ENCODE peak calls at places on chromosomes 11 and 22, in four cellular contexts. One of them, this sample, is unnamed.

GRCh38 chr11:104912102-104912501 is 13.8 kb upstream of the CASP12 start:
- DNase-seq in H9: no peak
- DNase-seq in IMR-90: no peak
- DNase-seq in H1: no peak
- DNase-seq in this sample: no peak

GRCh38 chr22:31544481-31545480 is 48.4 kb downstream of the SFI1 start:
- DNase-seq in H9: no peak
- DNase-seq in IMR-90: peak; percentile 16
- DNase-seq in H1: no peak
- DNase-seq in this sample: no peak

GRCh38 chr11:119533462-119533861 is 110.5 kb upstream of the THY1 start:
- DNase-seq in H9: no peak
- DNase-seq in IMR-90: no peak
- DNase-seq in H1: no peak
- DNase-seq in this sample: no peak

GRCh38 chr11:119583585-119583984 is 145.4 kb downstream of the NECTIN1 start:
- DNase-seq in H9: no peak
- DNase-seq in IMR-90: no peak
- DNase-seq in H1: no peak
- DNase-seq in this sample: no peak

GRCh38 chr22:41589260-41589600 is 410 bp downstream of the PMM1 start:
- DNase-seq in H9: no peak
- DNase-seq in IMR-90: no peak
- DNase-seq in H1: peak; percentile 17
- DNase-seq in this sample: peak; percentile 49

GRCh38 chr11:122192634-122193245 is 76.7 kb upstream of the BLID start:
- DNase-seq in H9: no peak
- DNase-seq in IMR-90: peak; percentile 62
- DNase-seq in H1: no peak
- DNase-seq in this sample: no peak

GRCh38 chr22:25362883-25363240 is 143.4 kb downstream of the CRYBB2 start:
- DNase-seq in H9: no peak
- DNase-seq in IMR-90: no peak
- DNase-seq in H1: no peak
- DNase-seq in this sample: no peak

GRCh38 chr11:43547900-43548381 is 132.6 kb upstream of the HSD17B12 start:
- DNase-seq in H9: peak; percentile 52
- DNase-seq in IMR-90: no peak
- DNase-seq in H1: no peak
- DNase-seq in this sample: no peak

GRCh38 chr11:109644158-109644557 is 222.2 kb downstream of the C11orf87 start:
- DNase-seq in H9: no peak
- DNase-seq in IMR-90: no peak
- DNase-seq in H1: no peak
- DNase-seq in this sample: peak; percentile 7

GRCh38 chr11:117668291-117668690 is 128.7 kb downstream of the DSCAML1 start:
- DNase-seq in H9: no peak
- DNase-seq in IMR-90: no peak
- DNase-seq in H1: no peak
- DNase-seq in this sample: no peak

GRCh38 chr11:110434952-110435779 is 5.4 kb downstream of the FDX1 start:
- DNase-seq in H9: no peak
- DNase-seq in IMR-90: no peak
- DNase-seq in H1: no peak
- DNase-seq in this sample: peak; percentile 46

GRCh38 chr22:39254789-39255298 is 10.1 kb upstream of the PDGFB start:
- DNase-seq in H9: no peak
- DNase-seq in IMR-90: peak; percentile 79
- DNase-seq in H1: no peak
- DNase-seq in this sample: no peak

GRCh38 chr22:30438559-30438958 is 13.0 kb downstream of the MTFP1 start:
- DNase-seq in H9: no peak
- DNase-seq in IMR-90: no peak
- DNase-seq in H1: no peak
- DNase-seq in this sample: no peak

GRCh38 chr11:72144807-72145565 is 9.5 kb downstream of the FOLR3 start:
- DNase-seq in H9: no peak
- DNase-seq in IMR-90: peak; percentile 87
- DNase-seq in H1: no peak
- DNase-seq in this sample: no peak

GRCh38 chr22:31451709-31452571 is 37.7 kb downstream of the EIF4ENIF1 start:
- DNase-seq in H9: no peak
- DNase-seq in IMR-90: peak; percentile 59
- DNase-seq in H1: no peak
- DNase-seq in this sample: peak; percentile 60

GRCh38 chr22:27251563-27251962 is 550.0 kb downstream of the MN1 start:
- DNase-seq in H9: no peak
- DNase-seq in IMR-90: no peak
- DNase-seq in H1: no peak
- DNase-seq in this sample: no peak

GRCh38 chr11:96356837-96357236 is 13.8 kb upstream of the MAML2 start:
- DNase-seq in H9: no peak
- DNase-seq in IMR-90: no peak
- DNase-seq in H1: no peak
- DNase-seq in this sample: no peak

GRCh38 chr22:25739659-25740344 is 2.2 kb upstream of the MYO18B start:
- DNase-seq in H9: no peak
- DNase-seq in IMR-90: no peak
- DNase-seq in H1: no peak
- DNase-seq in this sample: no peak

GRCh38 chr11:2301631-2302272 is at the start of the genes C11orf21 and TSPAN32:
- DNase-seq in H9: no peak
- DNase-seq in IMR-90: peak; percentile 3
- DNase-seq in H1: no peak
- DNase-seq in this sample: no peak

GRCh38 chr22:24247564-24248344 is 2.9 kb upstream of the GGT5 start:
- DNase-seq in H9: peak; percentile 91
- DNase-seq in IMR-90: peak; percentile 95
- DNase-seq in H1: peak; percentile 63
- DNase-seq in this sample: peak; percentile 86

GRCh38 chr11:746289-747175 is 732 bp upstream of the TALDO1 start:
- DNase-seq in H9: peak; percentile 65
- DNase-seq in IMR-90: peak; percentile 24
- DNase-seq in H1: no peak
- DNase-seq in this sample: peak; percentile 65

GRCh38 chr22:27094633-27095308 is 437.4 kb downstream of the MIAT start:
- DNase-seq in H9: no peak
- DNase-seq in IMR-90: peak; percentile 51
- DNase-seq in H1: no peak
- DNase-seq in this sample: no peak

GRCh38 chr11:114774599-114775365 is 96.5 kb downstream of the NXPE2 start:
- DNase-seq in H9: peak; percentile 83
- DNase-seq in IMR-90: peak; percentile 46
- DNase-seq in H1: peak; percentile 50
- DNase-seq in this sample: peak; percentile 81

GRCh38 chr11:93796424-93796823 is 12.3 kb downstream of the MED17 start:
- DNase-seq in H9: no peak
- DNase-seq in IMR-90: no peak
- DNase-seq in H1: no peak
- DNase-seq in this sample: no peak

GRCh38 chr11:65059959-65060824 is 1.8 kb upstream of the NAALADL1 start:
- DNase-seq in H9: no peak
- DNase-seq in IMR-90: peak; percentile 22
- DNase-seq in H1: no peak
- DNase-seq in this sample: no peak

GRCh38 chr11:117827521-117828511 is 3.3 kb upstream of the FXYD2 start:
- DNase-seq in H9: peak; percentile 25
- DNase-seq in IMR-90: no peak
- DNase-seq in H1: no peak
- DNase-seq in this sample: no peak

GRCh38 chr11:82546556-82547162 is 187.0 kb downstream of the FAM181B start:
- DNase-seq in H9: no peak
- DNase-seq in IMR-90: no peak
- DNase-seq in H1: no peak
- DNase-seq in this sample: no peak

GRCh38 chr11:82547163-82547560 is 186.5 kb downstream of the FAM181B start:
- DNase-seq in H9: no peak
- DNase-seq in IMR-90: no peak
- DNase-seq in H1: no peak
- DNase-seq in this sample: no peak
- H3K56ac ChIP-seq in H9: no peak overlapping the region
- H3K56ac ChIP-seq in IMR-90: no peak overlapping the region
- H3K56ac ChIP-seq in H1: no peak overlapping the region
- H3K56ac ChIP-seq in this sample: no peak overlapping the region

GRCh38 chr11:16956538-16957153 is 57.6 kb downstream of the PLEKHA7 start:
- DNase-seq in H9: no peak
- DNase-seq in IMR-90: no peak
- DNase-seq in H1: peak; percentile 27
- DNase-seq in this sample: peak; percentile 95
- H3K56ac ChIP-seq in H9: no peak overlapping the region
- H3K56ac ChIP-seq in IMR-90: no peak overlapping the region
- H3K56ac ChIP-seq in H1: no peak overlapping the region
- H3K56ac ChIP-seq in this sample: no peak overlapping the region

GRCh38 chr11:14259186-14259784 is 99.7 kb downstream of the RRAS2 start:
- DNase-seq in H9: no peak
- DNase-seq in IMR-90: no peak
- DNase-seq in H1: no peak
- DNase-seq in this sample: no peak
- H3K56ac ChIP-seq in H9: no peak overlapping the region
- H3K56ac ChIP-seq in IMR-90: no peak overlapping the region
- H3K56ac ChIP-seq in H1: no peak overlapping the region
- H3K56ac ChIP-seq in this sample: no peak overlapping the region

GRCh38 chr22:49746065-49746464 is 81.6 kb downstream of the BRD1 start:
- DNase-seq in H9: no peak
- DNase-seq in IMR-90: no peak
- DNase-seq in H1: no peak
- DNase-seq in this sample: no peak

GRCh38 chr22:49747705-49748104 is 80.0 kb downstream of the BRD1 start:
- DNase-seq in H9: no peak
- DNase-seq in IMR-90: no peak
- DNase-seq in H1: no peak
- DNase-seq in this sample: no peak

GRCh38 chr22:49748514-49748913 is 79.2 kb downstream of the BRD1 start:
- DNase-seq in H9: no peak
- DNase-seq in IMR-90: no peak
- DNase-seq in H1: no peak
- DNase-seq in this sample: no peak

GRCh38 chr22:49749227-49749626 is 78.4 kb downstream of the BRD1 start:
- DNase-seq in H9: no peak
- DNase-seq in IMR-90: no peak
- DNase-seq in H1: no peak
- DNase-seq in this sample: no peak

DNA sequence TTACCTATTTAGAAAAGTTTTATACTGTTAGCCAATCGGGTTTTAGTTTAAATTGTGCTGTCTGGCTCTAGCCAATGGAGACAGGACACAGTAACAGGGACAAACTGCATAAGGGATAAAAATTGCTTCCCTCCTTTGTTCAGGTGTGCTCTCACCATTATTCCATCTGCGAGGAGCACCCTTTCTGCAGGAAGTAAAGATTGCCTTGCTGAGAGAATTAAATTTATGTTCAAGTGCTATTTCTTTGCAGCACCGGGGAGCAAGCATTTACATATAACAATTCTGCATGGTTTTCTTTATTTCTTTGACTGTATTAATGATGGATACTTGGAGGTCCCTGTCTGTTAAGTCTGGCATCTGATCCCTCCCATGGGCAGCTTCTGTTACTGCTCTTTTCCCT is 80.5 kb downstream of the BRD1 start:
- DNase-seq in H9: no peak
- DNase-seq in IMR-90: no peak
- DNase-seq in H1: no peak
- DNase-seq in this sample: no peak
- H3K56ac ChIP-seq in H9: no peak overlapping the region
- H3K56ac ChIP-seq in IMR-90: no peak overlapping the region
- H3K56ac ChIP-seq in H1: no peak overlapping the region
- H3K56ac ChIP-seq in this sample: no peak overlapping the region

GRCh38 chr22:19503869-19504268 is 20.3 kb downstream of the CLDN5 start:
- DNase-seq in H9: peak; percentile 52
- DNase-seq in IMR-90: no peak
- DNase-seq in H1: no peak
- DNase-seq in this sample: peak; percentile 50
- H3K56ac ChIP-seq in H9: no peak overlapping the region
- H3K56ac ChIP-seq in IMR-90: no peak overlapping the region
- H3K56ac ChIP-seq in H1: no peak overlapping the region
- H3K56ac ChIP-seq in this sample: no peak overlapping the region

DNA sequence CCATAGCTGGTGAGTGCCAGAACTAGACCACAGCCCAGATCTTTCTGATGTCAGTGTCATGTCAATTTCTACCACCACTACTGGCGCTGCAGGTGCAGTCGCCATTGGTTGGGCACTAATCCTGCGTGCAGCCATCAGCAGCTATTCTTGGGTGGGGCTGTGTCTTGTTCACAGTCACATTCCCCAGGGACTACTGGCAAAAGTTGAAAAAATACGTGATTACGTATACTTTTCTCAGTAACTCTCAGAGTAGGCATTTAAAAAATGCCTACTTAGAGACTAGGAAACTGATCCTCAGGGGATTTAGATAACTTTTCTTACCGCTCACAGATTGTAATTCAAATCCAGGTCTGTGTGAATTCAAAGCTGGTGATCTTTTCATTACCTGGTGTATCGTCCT is 127.7 kb downstream of the ADAMTS15 start:
- DNase-seq in H9: no peak
- DNase-seq in IMR-90: no peak
- DNase-seq in H1: no peak
- DNase-seq in this sample: no peak
- H3K56ac ChIP-seq in H9: no peak overlapping the region
- H3K56ac ChIP-seq in IMR-90: no peak overlapping the region
- H3K56ac ChIP-seq in H1: no peak overlapping the region
- H3K56ac ChIP-seq in this sample: no peak overlapping the region

This sample was measured in mesendoderm.